ENCODE peak calls at places on chromosomes 12 and 14, in seven cellular contexts. Z is activated naive CD4-positive, alpha-beta T cell treated with anti-CD3 and anti-CD28 coated beads, Interleukin-2, amount 10 ng/mL, durations not matched to agents 7 days and 5 days; Y is caudate nucleus; I is stimulated activated naive B cell treated with anti-CD40 and anti-IgM and Interleukin-4, amounts not matched to agents 10 μg/mL and 1 μg/mL and 100 μg/mL, for 72 hours; R is stimulated activated CD8-positive, alpha-beta memory T cell treated with anti-CD3 and anti-CD28 coated beads, Interleukin-7, amount 100 ng/mL, for 24 hours; C is 8988T; Q is head of caudate nucleus. O is an unnamed sample.

GRCh38 chr12:118299791-118300460 is 72.8 kb downstream of the TAOK3 start:
- DNase-seq in Z (no peak), Y (peak; percentile 5), I (no peak), R (no peak), C (no peak), Q (no peak), O (no peak)

GRCh38 chr12:122111070-122111750 is 32.7 kb downstream of the MLXIP start:
- DNase-seq in Z (no peak), Y (no peak), I (no peak), R (no peak), C (no peak), Q (no peak), O (peak; percentile 78)

GRCh38 chr12:84161296-84161695 is 751.3 kb downstream of the SLC6A15 start:
- DNase-seq in Z (no peak), Y (no peak), I (no peak), R (no peak), C (no peak), Q (no peak), O (no peak)

GRCh38 chr14:77212933-77213656 is 31.5 kb downstream of the TMEM63C start:
- DNase-seq in Z (peak; percentile 57), Y (no peak), I (peak; percentile 31), R (no peak), C (peak; percentile 80), Q (peak; percentile 51), O (peak; percentile 82)

GRCh38 chr14:91545946-91546716 is 36.0 kb upstream of the PPP4R3A start:
- DNase-seq in Z (no peak), Y (no peak), I (no peak), R (no peak), C (no peak), Q (no peak), O (peak; percentile 25)

GRCh38 chr14:73752297-73752992 is 38.3 kb upstream of the PNMA1 start:
- DNase-seq in Z (peak; percentile 57), Y (no peak), I (no peak), R (no peak), C (no peak), Q (no peak), O (no peak)

GRCh38 chr12:85835810-85836715 is at the start of gene RASSF9:
- DNase-seq in Z (no peak), Y (no peak), I (no peak), R (no peak), C (no peak), Q (no peak), O (peak; percentile 78)

GRCh38 chr14:76812093-76812421 is 625 bp downstream of the ANGEL1 start:
- DNase-seq in Z (no peak), Y (no peak), I (no peak), R (no peak), C (no peak), Q (no peak), O (peak; percentile 15)

GRCh38 chr12:121089813-121090430 is 42.8 kb upstream of the P2RX7 start:
- DNase-seq in Z (no peak), Y (no peak), I (no peak), R (no peak), C (no peak), Q (no peak), O (no peak)

GRCh38 chr14:59358105-59358504 is 107.1 kb downstream of the GPR135 start:
- DNase-seq in Z (no peak), Y (no peak), I (no peak), R (no peak), C (no peak), Q (no peak), O (peak; percentile 86)

GRCh38 chr14:65599375-65599774 is 186.8 kb downstream of the FUT8 start:
- DNase-seq in Z (no peak), Y (no peak), I (no peak), R (no peak), C (no peak), Q (no peak), O (no peak)

GRCh38 chr12:92927436-92928116 is 1.5 kb downstream of the EEA1 start:
- DNase-seq in Z (no peak), Y (no peak), I (no peak), R (no peak), C (no peak), Q (no peak), O (peak; percentile 76)

GRCh38 chr12:89833337-89834252 is 125.0 kb upstream of the ATP2B1 start:
- DNase-seq in Z (no peak), Y (no peak), I (no peak), R (no peak), C (no peak), Q (no peak), O (peak; percentile 78)

GRCh38 chr14:61636792-61637191 is 58.5 kb upstream of the HIF1A start:
- DNase-seq in Z (no peak), Y (no peak), I (no peak), R (no peak), C (no peak), Q (no peak), O (no peak)

GRCh38 chr12:75480469-75480949 is at the start of gene GLIPR1:
- DNase-seq in Z (peak; percentile 76), Y (peak; percentile 7), I (peak; percentile 62), R (peak; percentile 33), C (peak; percentile 8), Q (peak; percentile 58), O (peak; percentile 92)

GRCh38 chr14:20198991-20199390 is 8.3 kb downstream of the OR11G2 start:
- DNase-seq in Z (no peak), Y (no peak), I (no peak), R (no peak), C (no peak), Q (no peak), O (no peak)

GRCh38 chr14:67680121-67680602 is 5.7 kb upstream of the VTI1B start:
- DNase-seq in Z (no peak), Y (no peak), I (no peak), R (no peak), C (no peak), Q (no peak), O (peak; percentile 92)

GRCh38 chr12:54051916-54052744 is 1.5 kb upstream of the HOXC4 start:
- DNase-seq in Z (no peak), Y (no peak), I (no peak), R (no peak), C (no peak), Q (no peak), O (no peak)

GRCh38 chr12:113896194-113896593 is 69.9 kb downstream of the RBM19 start:
- DNase-seq in Z (no peak), Y (no peak), I (no peak), R (no peak), C (no peak), Q (no peak), O (no peak)

GRCh38 chr12:113334786-113335539 is at the start of gene SLC8B1:
- DNase-seq in Z (peak; percentile 88), Y (peak; percentile 72), I (peak; percentile 71), R (peak; percentile 84), C (peak; percentile 84), Q (peak; percentile 94), O (peak; percentile 84)

GRCh38 chr14:103561381-103562134 is 899 bp downstream of the BAG5 start:
- DNase-seq in Z (peak; percentile 71), Y (no peak), I (no peak), R (no peak), C (no peak), Q (no peak), O (peak; percentile 63)

GRCh38 chr14:101127239-101127638 is 223.7 kb upstream of the RTL1 start:
- DNase-seq in Z (no peak), Y (no peak), I (no peak), R (no peak), C (no peak), Q (no peak), O (no peak)

GRCh38 chr14:67674480-67675218 is at the start of gene VTI1B:
- DNase-seq in Z (peak; percentile 83), Y (peak; percentile 71), I (peak; percentile 78), R (peak; percentile 37), C (peak; percentile 68), Q (peak; percentile 80), O (peak; percentile 75)

GRCh38 chr14:64612021-64612380 is 62.2 kb downstream of the PPP1R36 start:
- DNase-seq in Z (no peak), Y (no peak), I (no peak), R (no peak), C (no peak), Q (no peak), O (no peak)

GRCh38 chr14:78701246-78701645 is 531.1 kb downstream of the NRXN3 start:
- DNase-seq in Z (no peak), Y (no peak), I (no peak), R (no peak), C (no peak), Q (no peak), O (peak; percentile 4)

GRCh38 chr14:22819191-22819988 is 4.2 kb upstream of the SLC7A7 start:
- DNase-seq in Z (no peak), Y (no peak), I (no peak), R (no peak), C (no peak), Q (no peak), O (no peak)

GRCh38 chr12:114777052-114777451 is 93.1 kb upstream of the TBX3 start:
- DNase-seq in Z (no peak), Y (no peak), I (no peak), R (no peak), C (no peak), Q (no peak), O (no peak)

GRCh38 chr12:103208006-103208405 is 250.5 kb downstream of the ASCL1 start:
- DNase-seq in Z (no peak), Y (no peak), I (no peak), R (no peak), C (no peak), Q (no peak), O (no peak)

GRCh38 chr12:14367097-14367661 is 1.7 kb downstream of the ATF7IP start:
- DNase-seq in Z (no peak), Y (no peak), I (no peak), R (no peak), C (no peak), Q (no peak), O (peak; percentile 33)

GRCh38 chr14:82626156-82627055 is 1092.8 kb upstream of the SEL1L start:
- DNase-seq in Z (no peak), Y (no peak), I (no peak), R (no peak), C (no peak), Q (no peak), O (no peak)

GRCh38 chr12:3076730-3077571 is at the start of gene TSPAN9:
- DNase-seq in Z (peak; percentile 69), Y (no peak), I (peak; percentile 11), R (peak; percentile 37), C (peak; percentile 85), Q (peak; percentile 45), O (peak; percentile 78)

GRCh38 chr12:30823140-30823669 is 68.5 kb upstream of the CAPRIN2 start:
- DNase-seq in Z (peak; percentile 52), Y (no peak), I (no peak), R (no peak), C (no peak), Q (peak; percentile 46), O (no peak)

GRCh38 chr12:52761802-52762201 is 15.3 kb downstream of the KRT76 start:
- DNase-seq in Z (no peak), Y (no peak), I (no peak), R (no peak), C (no peak), Q (no peak), O (no peak)

GRCh38 chr12:104219908-104220404 is 4.4 kb downstream of the TXNRD1 start:
- DNase-seq in Z (peak; percentile 76), Y (no peak), I (peak; percentile 8), R (peak; percentile 31), C (peak; percentile 44), Q (no peak), O (peak; percentile 96)

GRCh38 chr14:64434528-64434927 is 30.8 kb upstream of the AKAP5 start:
- DNase-seq in Z (no peak), Y (no peak), I (no peak), R (no peak), C (no peak), Q (no peak), O (no peak)

GRCh38 chr14:31025335-31026075 is at the start of gene AP4S1:
- DNase-seq in Z (peak; percentile 65), Y (peak; percentile 42), I (peak; percentile 34), R (peak; percentile 24), C (no peak), Q (peak; percentile 19), O (peak; percentile 23)

GRCh38 chr14:80109055-80109454 is 102.2 kb downstream of the DIO2 start:
- DNase-seq in Z (no peak), Y (no peak), I (no peak), R (no peak), C (no peak), Q (no peak), O (no peak)

GRCh38 chr14:78172428-78172827 is 2.3 kb downstream of the NRXN3 start:
- DNase-seq in Z (no peak), Y (no peak), I (no peak), R (no peak), C (no peak), Q (no peak), O (no peak)